ENCODE peak calls at places on chromosomes 11 and 22, in seven cellular contexts. P is SJSA1; E is CD4-positive, alpha-beta T cell; R is HCT116; W is heart left ventricle; H is dorsolateral prefrontal cortex; B is tibial artery. U is an unnamed sample.

GRCh38 chr11:9046376-9046775 is 42.6 kb upstream of the NRIP3 start:
- DNase-seq in P (no peak), E (no peak), R (no peak), W (no peak), H (no peak), B (no peak), U (no peak)

GRCh38 chr11:101915811-101916291 is 471 bp downstream of the ANGPTL5 start:
- DNase-seq in P (peak), E (no peak), R (no peak), W (no peak), H (no peak), B (no peak), U (no peak)

GRCh38 chr11:124421043-124421442 is 3.6 kb downstream of the OR8B4 start:
- DNase-seq in P (no peak), E (no peak), R (no peak), W (no peak), H (no peak), B (no peak), U (no peak)

GRCh38 chr11:22130462-22131053 is 62.3 kb upstream of the ANO5 start:
- DNase-seq in P (no peak), E (no peak), R (no peak), W (no peak), H (no peak), B (no peak), U (no peak)

GRCh38 chr11:105553015-105553414 is 56.9 kb upstream of the GRIA4 start:
- DNase-seq in P (no peak), E (no peak), R (no peak), W (no peak), H (no peak), B (no peak), U (no peak)

GRCh38 chr11:15967166-15967565 is 389.2 kb downstream of the SOX6 start:
- DNase-seq in P (no peak), E (no peak), R (no peak), W (no peak), H (no peak), B (no peak), U (no peak)

GRCh38 chr22:43230983-43231723 is 44.2 kb upstream of the TTLL12 start:
- DNase-seq in P (peak), E (peak), R (peak), W (peak), H (peak), B (no peak), U (peak)

GRCh38 chr11:85295872-85296271 is 331.3 kb downstream of the DLG2 start:
- DNase-seq in P (no peak), E (no peak), R (no peak), W (no peak), H (no peak), B (no peak), U (no peak)

GRCh38 chr22:40875111-40875510 is 13.2 kb upstream of the DNAJB7 start:
- DNase-seq in P (no peak), E (no peak), R (no peak), W (no peak), H (no peak), B (no peak), U (no peak)

GRCh38 chr11:15975742-15976141 is 380.6 kb downstream of the SOX6 start:
- DNase-seq in P (peak), E (no peak), R (no peak), W (no peak), H (no peak), B (no peak), U (no peak)

GRCh38 chr11:66957971-66958231 is 282 bp downstream of the PC start:
- DNase-seq in P (no peak), E (no peak), R (no peak), W (no peak), H (no peak), B (no peak), U (no peak)

GRCh38 chr11:67572747-67573419 is 10.7 kb upstream of the GSTP1 start:
- DNase-seq in P (peak), E (peak), R (peak), W (peak), H (peak), B (no peak), U (no peak)

GRCh38 chr11:6228520-6228919 is 5.9 kb downstream of the FHIP1B start:
- DNase-seq in P (no peak), E (no peak), R (no peak), W (no peak), H (no peak), B (no peak), U (no peak)

GRCh38 chr11:12224537-12224893 is 114.1 kb downstream of the MICAL2 start:
- DNase-seq in P (peak), E (peak), R (no peak), W (peak), H (no peak), B (peak), U (no peak)

GRCh38 chr11:44876923-44877322 is 73.8 kb downstream of the TP53I11 start:
- DNase-seq in P (no peak), E (no peak), R (no peak), W (no peak), H (no peak), B (no peak), U (no peak)

GRCh38 chr11:111447931-111448330 is 64.3 kb downstream of the BTG4 start:
- DNase-seq in P (no peak), E (no peak), R (no peak), W (no peak), H (no peak), B (no peak), U (no peak)

GRCh38 chr11:111446404-111447152 is 65.6 kb downstream of the BTG4 start:
- DNase-seq in P (peak), E (peak), R (peak), W (peak), H (peak), B (peak), U (peak)

GRCh38 chr11:111449696-111450479 is 62.3 kb downstream of the BTG4 start:
- DNase-seq in P (no peak), E (no peak), R (no peak), W (no peak), H (peak), B (no peak), U (peak)

GRCh38 chr11:111449158-111449557 is 63.0 kb downstream of the BTG4 start:
- DNase-seq in P (no peak), E (no peak), R (no peak), W (no peak), H (no peak), B (no peak), U (no peak)

DNA sequence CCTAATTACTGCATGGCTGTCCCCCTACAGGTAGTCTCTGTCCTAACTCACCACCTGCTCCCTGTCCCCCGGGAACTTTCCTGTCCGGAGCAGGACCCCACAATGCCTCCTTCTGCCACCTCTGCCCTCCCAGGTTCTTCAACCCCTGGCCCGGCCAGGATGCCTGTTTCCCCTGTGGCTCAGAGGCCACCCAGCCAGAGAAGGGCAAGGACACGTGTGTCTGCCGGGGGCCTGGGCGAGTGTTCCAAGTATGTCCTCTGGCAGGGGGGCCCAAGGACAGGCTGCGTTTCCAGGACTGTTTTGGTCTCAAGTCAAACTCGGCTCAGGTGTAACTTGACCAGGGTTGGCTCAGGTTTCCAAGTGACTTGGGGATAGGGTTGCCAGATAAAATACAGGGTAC is 63.8 kb downstream of the BTG4 start:
- DNase-seq in P (no peak), E (no peak), R (no peak), W (no peak), H (no peak), B (no peak), U (no peak)
- H3K27ac ChIP-seq in P (no peak), E (no peak), R (no peak), W (no peak), H (peak), B (no peak), U (no peak)

DNA sequence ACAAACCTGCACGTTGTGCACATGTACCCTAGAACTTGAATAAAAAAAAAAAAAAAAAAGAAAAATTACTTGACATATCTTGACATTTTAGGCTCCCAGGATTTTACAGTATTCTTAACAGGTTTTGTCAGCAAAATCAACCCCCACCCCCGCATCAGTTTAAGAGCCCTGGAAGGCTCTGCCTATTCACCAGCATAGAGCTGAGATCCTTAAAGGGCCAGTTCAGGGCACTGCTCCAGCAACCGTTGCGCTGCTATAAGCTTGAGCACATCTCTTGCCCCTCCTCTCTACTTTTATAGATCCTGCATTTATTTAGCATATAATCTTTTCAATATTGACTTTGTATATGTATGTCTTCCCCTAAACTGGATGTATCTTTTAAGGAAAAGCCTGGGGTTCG is 697 bp upstream of the PAFAH1B2 start:
- DNase-seq in P (no peak), E (peak), R (no peak), W (peak), H (peak), B (peak), U (no peak)
- H3K27ac ChIP-seq in P (peak), E (peak), R (peak), W (peak), H (peak), B (peak), U (peak)

DNA sequence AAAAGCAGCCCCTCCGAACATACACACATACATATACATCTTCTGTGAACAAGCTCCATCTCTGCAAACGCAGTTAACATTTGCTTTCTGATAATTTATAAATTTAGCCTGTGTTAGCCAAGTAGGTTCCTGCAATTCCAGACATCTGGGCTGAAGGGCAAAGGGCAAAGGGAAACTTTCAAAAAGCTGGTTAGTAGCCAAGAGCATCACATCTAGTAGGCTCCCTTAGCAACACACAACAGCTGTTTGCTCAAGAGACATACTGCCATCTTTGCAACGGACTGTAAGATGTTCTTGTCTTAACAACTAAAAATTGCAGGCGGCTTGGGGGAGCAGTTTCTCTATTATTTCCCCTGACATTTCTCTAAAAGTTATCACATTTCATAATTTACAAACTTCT is 134.9 kb downstream of the RBFOX2 start:
- DNase-seq in P (no peak), E (no peak), R (no peak), W (peak), H (no peak), B (no peak), U (no peak)
- H3K27ac ChIP-seq in P (no peak), E (no peak), R (no peak), W (peak), H (no peak), B (peak), U (no peak)

GRCh38 chr22:29346659-29347058 is 31.2 kb upstream of the RASL10A start:
- DNase-seq in P (no peak), E (no peak), R (no peak), W (no peak), H (peak), B (no peak), U (peak)
- H3K27ac ChIP-seq in P (no peak), E (no peak), R (no peak), W (no peak), H (peak), B (no peak), U (peak)

GRCh38 chr11:69055598-69056516 is 7.1 kb downstream of the TPCN2 start:
- DNase-seq in P (no peak), E (no peak), R (no peak), W (peak), H (peak), B (peak), U (peak)
- H3K27ac ChIP-seq in P (no peak), E (no peak), R (no peak), W (no peak), H (no peak), B (no peak), U (peak)

DNA sequence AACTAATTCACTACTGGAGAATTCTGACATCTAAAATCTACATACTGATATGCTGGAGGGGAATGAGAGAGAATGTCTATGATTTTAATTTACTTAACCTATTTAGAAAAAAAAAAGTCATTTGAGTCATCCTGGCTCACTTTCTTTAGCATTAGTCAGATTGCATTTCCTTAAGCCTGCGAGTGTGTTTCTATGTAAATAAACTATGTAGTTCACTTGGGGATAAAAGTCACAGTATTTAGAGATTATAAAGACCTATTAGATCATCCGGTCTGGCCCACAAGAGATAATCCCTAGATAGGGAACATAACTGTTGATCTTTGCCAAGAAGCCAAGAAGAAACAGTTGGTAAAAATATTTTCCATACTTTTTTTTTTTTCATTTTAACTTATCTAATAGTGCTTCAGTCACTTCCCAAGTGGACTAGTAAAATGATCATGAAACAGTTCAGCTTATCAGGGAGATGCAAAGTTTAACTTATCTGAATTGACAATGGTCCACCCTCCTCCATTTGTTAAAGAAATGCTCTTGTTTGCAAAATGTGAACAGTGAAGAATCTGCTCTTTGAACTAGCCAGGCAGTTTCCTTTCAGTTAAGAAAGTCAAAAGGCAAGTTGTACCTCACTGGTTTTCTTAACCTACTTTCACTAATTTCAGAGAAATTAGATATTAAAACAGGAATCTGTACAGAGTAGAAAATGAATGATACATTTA is 21.2 kb upstream of the BLID start:
- DNase-seq in P (peak), E (no peak), R (peak), W (no peak), H (no peak), B (no peak), U (no peak)
- H3K27ac ChIP-seq in P (peak), E (no peak), R (peak), W (no peak), H (peak), B (peak), U (no peak)

DNA sequence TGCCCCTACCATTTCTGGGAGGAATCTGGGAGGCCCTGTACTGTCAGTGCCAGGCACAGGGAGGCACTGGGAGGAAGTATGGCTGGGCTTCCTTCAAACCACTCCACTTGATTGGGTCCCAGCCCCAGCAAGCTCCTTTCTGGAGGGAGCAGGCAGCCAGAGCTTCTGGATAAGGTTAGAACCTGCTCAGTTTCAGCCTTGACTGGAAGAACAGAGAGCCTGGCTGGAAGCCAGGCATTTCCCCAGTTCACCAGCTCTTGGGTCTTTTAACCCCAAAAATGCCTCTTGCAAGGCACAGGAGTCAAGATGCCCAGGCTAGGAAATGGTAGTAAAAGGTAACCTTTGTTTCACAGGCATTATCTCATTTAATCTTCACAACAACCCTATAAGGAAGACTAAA is 9.0 kb upstream of the KCTD14 start:
- DNase-seq in P (no peak), E (no peak), R (no peak), W (no peak), H (no peak), B (no peak), U (no peak)
- H3K27ac ChIP-seq in P (no peak), E (no peak), R (no peak), W (no peak), H (no peak), B (no peak), U (no peak)

DNA sequence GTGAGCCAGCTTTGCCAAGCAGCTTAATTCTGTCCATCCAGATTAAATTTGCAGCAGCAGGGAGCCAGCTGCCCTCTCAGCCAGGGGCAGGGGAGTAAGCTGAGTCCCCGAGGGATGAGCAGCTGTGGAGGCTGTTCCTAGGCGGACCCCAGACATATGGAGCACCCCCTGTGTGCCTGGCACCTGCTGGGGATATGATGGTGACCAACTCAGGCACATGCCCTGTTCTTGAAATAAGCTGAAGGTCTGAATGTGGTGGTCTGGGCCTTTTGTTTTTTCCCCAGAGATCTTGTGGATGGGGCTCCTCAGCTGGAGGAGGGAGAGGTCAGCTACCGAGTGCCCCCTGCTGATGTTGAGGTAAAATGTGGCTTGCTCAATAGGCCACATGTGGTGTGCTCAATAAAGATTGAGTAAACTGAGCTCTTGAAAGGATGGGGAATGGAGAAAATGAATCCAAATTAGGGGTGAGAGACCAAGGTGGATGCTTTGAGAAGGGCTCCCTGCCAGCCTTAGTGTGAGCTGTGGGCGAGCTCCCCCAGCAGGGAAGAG is 103.3 kb upstream of the NNMT start:
- DNase-seq in P (no peak), E (no peak), R (no peak), W (no peak), H (no peak), B (peak), U (no peak)
- H3K27ac ChIP-seq in P (no peak), E (no peak), R (no peak), W (no peak), H (peak), B (peak), U (no peak)

GRCh38 chr22:20567371-20567847 is 60.0 kb downstream of the MED15 start:
- DNase-seq in P (no peak), E (no peak), R (no peak), W (no peak), H (no peak), B (no peak), U (no peak)
- H3K27ac ChIP-seq in P (no peak), E (peak), R (peak), W (no peak), H (no peak), B (peak), U (no peak)

GRCh38 chr22:27867958-27868737 is 50.9 kb downstream of the PITPNB start:
- DNase-seq in P (peak), E (no peak), R (no peak), W (no peak), H (no peak), B (no peak), U (no peak)
- H3K27ac ChIP-seq in P (peak), E (no peak), R (no peak), W (peak), H (peak), B (peak), U (no peak)